ENCODE peak calls at places on chromosome 1, in five cellular contexts. G is mucosa of gallbladder; C is EL; P is choroid plexus epithelial cell; R is effector CD4-positive, alpha-beta T cell. S is an unnamed sample.

GRCh38 chr1:228158151-228158571 is 7.4 kb upstream of the IBA57 start:
- DNase-seq in C (no peak), G (no peak), R (no peak), P (no peak), S (no peak)

GRCh38 chr1:56525463-56526155 is 53.8 kb downstream of the PLPP3 start:
- DNase-seq in R (no peak), C (peak), G (no peak), P (peak), S (no peak)

GRCh38 chr1:1677718-1678580 is 14.6 kb downstream of the SLC35E2B start:
- DNase-seq in G (no peak), R (peak), C (no peak), P (no peak), S (peak)

GRCh38 chr1:8015036-8015808 is 10.9 kb downstream of the ERRFI1 start:
- DNase-seq in R (peak), P (peak), C (peak), G (peak), S (no peak)

GRCh38 chr1:50332941-50333594 is 90.2 kb downstream of the DMRTA2 start:
- DNase-seq in G (peak), P (peak), R (no peak), C (peak), S (peak)

GRCh38 chr1:12083766-12084165 is 20.7 kb downstream of the TNFRSF8 start:
- DNase-seq in C (peak), R (no peak), G (no peak), P (peak), S (peak)

GRCh38 chr1:55064861-55065263 is 25.5 kb downstream of the PCSK9 start:
- DNase-seq in P (peak), C (peak), G (peak), R (no peak), S (peak)

GRCh38 chr1:1426961-1427934 is 6.2 kb upstream of the ANKRD65 start:
- DNase-seq in R (no peak), P (no peak), G (no peak), C (no peak), S (peak)

GRCh38 chr1:165842363-165843129 is 15.1 kb downstream of the UCK2 start:
- DNase-seq in G (no peak), R (no peak), C (peak), P (peak), S (no peak)

GRCh38 chr1:223653015-223653414 is 12.5 kb downstream of the CAPN8 start:
- DNase-seq in C (no peak), R (no peak), G (no peak), P (no peak), S (no peak)

GRCh38 chr1:196951711-196952394 is 8.3 kb downstream of the CFHR2 start:
- DNase-seq in C (peak), P (peak), G (no peak), R (no peak), S (no peak)

GRCh38 chr1:164611754-164612642 is 53.0 kb downstream of the PBX1 start:
- DNase-seq in R (no peak), P (peak), G (peak), C (peak), S (no peak)